ENCODE peak calls at places on chromosomes 3 and 15, in seven cellular contexts. X is OCI-M1; Q is EH; C is amniotic epithelial cell; H is psoas muscle; Y is activated CD4-positive, alpha-beta T cell treated with anti-CD3 and anti-CD28 coated beads, Interleukin-2, amount 50 U/mL, for 48 hours; O is NCI-H1417. K is an unnamed sample.

GRCh38 chr3:21645121-21645897 is 105.7 kb downstream of the ZNF385D start:
- DNase-seq in X (no peak), Q (peak), C (peak), H (peak), Y (no peak), O (no peak), K (peak)

GRCh38 chr3:30811174-30811795 is 83.2 kb downstream of the GADL1 start:
- DNase-seq in X (no peak), Q (no peak), C (no peak), H (no peak), Y (no peak), O (no peak), K (peak)

GRCh38 chr15:68553994-68554715 is 24.6 kb upstream of the CORO2B start:
- DNase-seq in X (peak), Q (peak), C (peak), H (no peak), Y (peak), O (peak), K (no peak)

GRCh38 chr3:14775574-14775973 is 43.2 kb upstream of the FGD5 start:
- DNase-seq in X (no peak), Q (no peak), C (no peak), H (no peak), Y (no peak), O (no peak), K (no peak)

GRCh38 chr3:9932843-9933560 is 632 bp upstream of the CRELD1 start:
- DNase-seq in X (peak), Q (peak), C (peak), H (peak), Y (peak), O (peak), K (peak)

GRCh38 chr15:64902863-64903262 is 8.8 kb upstream of the ANKDD1A start:
- DNase-seq in X (no peak), Q (peak), C (no peak), H (no peak), Y (no peak), O (no peak), K (no peak)

GRCh38 chr3:158783051-158783450 is 18.8 kb upstream of the MFSD1 start:
- DNase-seq in X (no peak), Q (no peak), C (no peak), H (no peak), Y (no peak), O (no peak), K (no peak)

GRCh38 chr3:12015627-12016026 is 11.4 kb downstream of the SYN2 start:
- DNase-seq in X (no peak), Q (no peak), C (no peak), H (no peak), Y (no peak), O (no peak), K (no peak)

GRCh38 chr3:34837848-34838741 is 801.2 kb upstream of the ARPP21 start:
- DNase-seq in X (no peak), Q (peak), C (no peak), H (no peak), Y (no peak), O (no peak), K (no peak)

GRCh38 chr3:136932978-136933812 is 24.6 kb upstream of the IL20RB start:
- DNase-seq in X (no peak), Q (no peak), C (no peak), H (no peak), Y (no peak), O (no peak), K (no peak)

GRCh38 chr3:182824957-182825356 is 31.7 kb downstream of the ATP11B start:
- DNase-seq in X (no peak), Q (no peak), C (no peak), H (no peak), Y (no peak), O (no peak), K (no peak)

GRCh38 chr3:100891033-100891432 is 102.2 kb downstream of the ABI3BP start:
- DNase-seq in X (peak), Q (peak), C (peak), H (no peak), Y (no peak), O (no peak), K (peak)

GRCh38 chr3:16240229-16241023 is 24.3 kb downstream of the DPH3 start:
- DNase-seq in X (peak), Q (peak), C (peak), H (no peak), Y (no peak), O (no peak), K (peak)

GRCh38 chr3:136938334-136938733 is 19.4 kb upstream of the IL20RB start:
- DNase-seq in X (peak), Q (peak), C (peak), H (no peak), Y (no peak), O (no peak), K (no peak)

GRCh38 chr3:6220361-6220957 is 640.5 kb upstream of the GRM7 start:
- DNase-seq in X (peak), Q (no peak), C (no peak), H (no peak), Y (no peak), O (no peak), K (no peak)

GRCh38 chr3:160622263-160623045 is 54.5 kb upstream of the ARL14 start:
- DNase-seq in X (no peak), Q (no peak), C (peak), H (no peak), Y (no peak), O (no peak), K (peak)

GRCh38 chr3:15361494-15362214 is 29.3 kb upstream of the SH3BP5 start:
- DNase-seq in X (peak), Q (peak), C (peak), H (no peak), Y (peak), O (no peak), K (peak)

GRCh38 chr3:161222662-161223061 is 1.6 kb downstream of the NMD3 start:
- DNase-seq in X (peak), Q (peak), C (peak), H (no peak), Y (no peak), O (no peak), K (peak)

GRCh38 chr15:90047956-90048575 is 46.9 kb downstream of the ZNF710 start:
- DNase-seq in X (no peak), Q (no peak), C (no peak), H (peak), Y (no peak), O (no peak), K (no peak)